ENCODE peak calls at places on chromosomes 1 and 21, in five cellular contexts. S, J, X, D and O are unnamed samples.

GRCh38 chr1:33311706-33312412 is 9.0 kb downstream of the A3GALT2 start:
- DNase-seq in S (no peak), D (no peak), X (no peak), J (no peak), O (no peak)

GRCh38 chr1:41672173-41672572 is 187.7 kb upstream of the EDN2 start:
- DNase-seq in J (peak), X (peak), S (no peak), D (peak), O (no peak)

GRCh38 chr1:25392881-25393280 is 27.7 kb downstream of the RHCE start:
- DNase-seq in D (no peak), X (no peak), S (no peak), J (no peak), O (no peak)

GRCh38 chr1:228410015-228410414 is 3.4 kb upstream of the TRIM11 start:
- DNase-seq in J (peak), D (no peak), S (no peak), X (no peak), O (no peak)

GRCh38 chr21:42609806-42610205 is 43.6 kb upstream of the PDE9A start:
- DNase-seq in S (no peak), X (no peak), J (no peak), D (no peak), O (no peak)

GRCh38 chr1:239987103-239987745 is 104.5 kb upstream of the FMN2 start:
- DNase-seq in J (peak), D (peak), X (peak), S (peak), O (peak)

GRCh38 chr1:8563944-8564537 is 246.1 kb downstream of the SLC45A1 start:
- DNase-seq in D (no peak), J (no peak), S (no peak), X (no peak), O (no peak)

GRCh38 chr1:117646007-117646913 is 40.4 kb downstream of the TENT5C start:
- DNase-seq in S (no peak), J (peak), X (no peak), D (no peak), O (no peak)

GRCh38 chr21:41858466-41859296 is 20.5 kb downstream of the PRDM15 start:
- DNase-seq in S (no peak), X (no peak), D (no peak), J (no peak), O (no peak)

GRCh38 chr1:223738465-223739365 is 26.4 kb downstream of the CAPN2 start:
- DNase-seq in X (no peak), J (no peak), D (no peak), S (no peak), O (no peak)

GRCh38 chr1:183411091-183411490 is 7.1 kb downstream of the NMNAT2 start:
- DNase-seq in X (peak), D (no peak), J (no peak), S (no peak), O (no peak)

GRCh38 chr1:70509996-70510876 is 99.2 kb downstream of the CTH start:
- DNase-seq in X (peak), S (peak), D (peak), J (peak), O (peak)

GRCh38 chr1:157700711-157701110 is at the start of gene FCRL3:
- DNase-seq in D (no peak), J (no peak), S (no peak), X (no peak), O (no peak)

GRCh38 chr21:44351535-44352252 is 1.7 kb upstream of the TRPM2 start:
- DNase-seq in D (no peak), S (no peak), J (no peak), X (no peak), O (no peak)

GRCh38 chr1:219576931-219577330 is 36.0 kb downstream of the ZC3H11B start:
- DNase-seq in J (no peak), S (no peak), D (no peak), X (no peak), O (no peak)
- TF ChIP-seq EZH2 in J (no peak), S (no peak), D (no peak), X (no peak), O (no peak)

GRCh38 chr1:109131800-109132199 is 17.9 kb downstream of the ELAPOR1 start:
- DNase-seq in S (no peak), D (no peak), X (no peak), J (no peak), O (no peak)

GRCh38 chr1:109135940-109136339 is 22.0 kb downstream of the ELAPOR1 start:
- DNase-seq in X (no peak), D (no peak), S (no peak), J (no peak), O (no peak)

GRCh38 chr1:109134423-109134822 is 20.5 kb downstream of the ELAPOR1 start:
- DNase-seq in S (peak), X (no peak), D (no peak), J (no peak), O (no peak)

GRCh38 chr1:109132980-109133379 is 19.1 kb downstream of the ELAPOR1 start:
- DNase-seq in J (no peak), S (no peak), X (no peak), D (no peak), O (no peak)

DNA sequence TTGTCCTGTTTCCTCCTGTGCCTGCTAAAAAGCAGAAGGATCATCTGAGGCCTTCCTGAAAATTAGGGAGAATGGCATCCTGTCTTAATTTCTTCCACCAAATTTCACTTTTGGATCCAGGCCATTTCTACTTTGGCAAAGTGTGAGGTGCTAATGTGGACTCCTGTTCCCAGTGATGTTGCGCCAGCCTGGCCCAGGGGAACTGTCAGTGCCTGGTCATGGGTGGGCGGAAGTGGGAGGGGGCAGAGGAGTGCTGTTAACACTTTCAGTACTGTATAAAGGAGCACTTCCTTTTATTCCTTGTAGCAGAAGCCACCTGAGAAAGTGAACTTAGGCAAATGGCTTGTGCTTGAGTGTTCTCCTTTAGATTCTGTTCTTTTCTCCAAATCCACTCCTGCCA is 19.9 kb downstream of the ELAPOR1 start:
- DNase-seq in J (peak), D (no peak), S (no peak), X (no peak), O (no peak)
- TF ChIP-seq EZH2phosphoT487 in J (no peak), D (no peak), S (no peak), X (no peak), O (no peak)

GRCh38 chr21:19993186-19993711 is 1005.0 kb upstream of the NCAM2 start:
- DNase-seq in S (no peak), D (no peak), X (no peak), J (no peak), O (no peak)

GRCh38 chr21:19998450-19998849 is 999.8 kb upstream of the NCAM2 start:
- DNase-seq in X (no peak), J (no peak), S (no peak), D (no peak), O (no peak)

GRCh38 chr21:19999369-20000272 is 998.6 kb upstream of the NCAM2 start:
- DNase-seq in J (no peak), X (no peak), D (no peak), S (no peak), O (no peak)

GRCh38 chr21:19992540-19992939 is 1005.7 kb upstream of the NCAM2 start:
- DNase-seq in S (no peak), X (no peak), D (no peak), J (no peak), O (no peak)

GRCh38 chr21:19995253-19995652 is 1003.0 kb upstream of the NCAM2 start:
- DNase-seq in S (no peak), D (no peak), J (no peak), X (no peak), O (no peak)
- H3K9ac ChIP-seq in S (no peak), D (no peak), J (no peak), X (no peak), O (no peak)

DNA sequence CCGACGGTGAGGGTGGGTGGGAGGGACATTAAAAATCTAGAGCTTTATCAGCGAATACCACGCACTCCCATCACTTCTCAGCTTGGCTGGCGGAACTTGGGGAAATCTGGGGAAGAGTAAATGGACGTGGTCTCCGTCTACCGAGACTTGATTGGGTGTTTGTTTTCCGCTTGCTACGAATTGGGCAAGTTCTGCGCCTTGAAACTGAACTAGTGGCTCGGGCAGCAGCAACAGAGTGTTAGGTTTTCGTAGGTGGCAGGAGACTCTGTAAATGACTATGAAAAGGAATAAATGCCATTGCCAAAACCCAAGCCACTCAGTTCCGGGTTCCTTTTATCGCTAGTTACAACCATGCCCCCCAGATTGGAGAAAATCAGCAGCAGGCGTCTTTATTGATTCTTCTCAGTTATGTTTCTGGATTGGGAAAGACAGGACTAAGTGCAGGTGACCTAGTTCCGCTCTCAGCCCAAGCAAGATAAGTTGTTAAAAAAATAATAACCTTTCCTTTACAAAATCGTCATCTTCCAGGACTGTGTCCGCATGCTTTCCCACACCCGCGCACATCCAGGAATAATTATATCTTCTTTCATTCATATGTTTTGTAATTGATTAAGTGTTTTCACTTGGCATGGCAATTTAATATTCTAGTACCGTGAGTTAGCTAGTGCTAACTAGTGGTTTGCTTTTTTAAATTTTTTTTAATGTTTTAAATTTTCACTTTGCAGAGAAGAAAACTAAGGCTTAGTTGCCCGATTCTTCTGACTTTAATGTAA is 3.4 kb downstream of the LHX9 start:
- DNase-seq in J (no peak), D (no peak), X (no peak), S (no peak), O (no peak)
- TF ChIP-seq EZH2 in J (peak), D (no peak), X (no peak), S (no peak), O (no peak)

GRCh38 chr1:7393141-7393540 is 378.0 kb upstream of the VAMP3 start:
- DNase-seq in J (no peak), D (no peak), X (no peak), S (no peak), O (no peak)
- TF ChIP-seq EZH2phosphoT487 in J (no peak), D (no peak), X (no peak), S (no peak), O (no peak)

GRCh38 chr1:98903261-98903660 is 101.4 kb downstream of the PLPPR5 start:
- DNase-seq in J (peak), X (peak), S (no peak), D (no peak), O (no peak)

GRCh38 chr1:98903726-98904125 is 100.9 kb downstream of the PLPPR5 start:
- DNase-seq in D (no peak), S (no peak), X (peak), J (no peak), O (no peak)

GRCh38 chr1:98897479-98897878 is 107.2 kb downstream of the PLPPR5 start:
- DNase-seq in X (no peak), J (no peak), D (no peak), S (no peak), O (no peak)

GRCh38 chr1:98897046-98897445 is 107.6 kb downstream of the PLPPR5 start:
- DNase-seq in X (no peak), D (no peak), S (no peak), J (no peak), O (peak)

GRCh38 chr1:98898901-98899300 is 105.8 kb downstream of the PLPPR5 start:
- DNase-seq in X (no peak), S (peak), J (peak), D (no peak), O (no peak)
- H3K9ac ChIP-seq in X (no peak), S (no peak), J (no peak), D (no peak), O (no peak)

GRCh38 chr1:154707901-154708514 is 100.0 kb upstream of the ADAR start:
- DNase-seq in X (no peak), D (no peak), J (no peak), S (no peak), O (no peak)
- TF ChIP-seq EZH2 in X (no peak), D (no peak), J (no peak), S (no peak), O (no peak)